ENCODE peak calls at places on chromosomes 12 and 14, in six cellular contexts. I, Y, F, R, A and N are unnamed samples.

GRCh38 chr12:58777815-58778214 is 142.5 kb downstream of the LRIG3 start:
- DNase-seq in A (no peak), F (no peak), R (no peak), I (no peak), Y (no peak), N (no peak)

GRCh38 chr14:53295985-53296582 is 143.0 kb upstream of the DDHD1 start:
- DNase-seq in R (no peak), F (no peak), A (no peak), Y (no peak), I (peak), N (peak)

GRCh38 chr12:32502693-32503510 is 103.5 kb downstream of the FGD4 start:
- DNase-seq in R (no peak), A (no peak), Y (no peak), F (no peak), I (peak), N (no peak)

GRCh38 chr14:96592591-96593388 is 90.6 kb downstream of the PAPOLA start:
- DNase-seq in A (peak), R (no peak), Y (no peak), I (peak), F (peak), N (peak)

GRCh38 chr14:102200690-102201368 is 61.1 kb downstream of the WDR20 start:
- DNase-seq in Y (no peak), A (no peak), F (no peak), I (no peak), R (no peak), N (no peak)

GRCh38 chr12:110475426-110475825 is 6.8 kb downstream of the FAM216A start:
- DNase-seq in Y (no peak), A (no peak), R (no peak), I (no peak), F (no peak), N (no peak)

GRCh38 chr12:9365296-9365695 is 157.1 kb upstream of the PZP start:
- DNase-seq in R (no peak), I (no peak), Y (no peak), A (no peak), F (no peak), N (no peak)

GRCh38 chr14:102525213-102526143 is 15.9 kb upstream of the ANKRD9 start:
- DNase-seq in R (no peak), I (no peak), F (peak), A (no peak), Y (no peak), N (no peak)

GRCh38 chr12:15801770-15802393 is 12.7 kb upstream of the EPS8 start:
- DNase-seq in F (no peak), R (no peak), I (no peak), Y (no peak), A (no peak), N (no peak)

GRCh38 chr12:21451529-21451928 is 14.1 kb downstream of the PYROXD1 start:
- DNase-seq in R (no peak), Y (no peak), A (no peak), I (peak), F (no peak), N (no peak)

GRCh38 chr12:109952873-109953272 is 43.3 kb downstream of the GIT2 start:
- DNase-seq in A (peak), I (no peak), F (no peak), R (no peak), Y (no peak), N (no peak)

DNA sequence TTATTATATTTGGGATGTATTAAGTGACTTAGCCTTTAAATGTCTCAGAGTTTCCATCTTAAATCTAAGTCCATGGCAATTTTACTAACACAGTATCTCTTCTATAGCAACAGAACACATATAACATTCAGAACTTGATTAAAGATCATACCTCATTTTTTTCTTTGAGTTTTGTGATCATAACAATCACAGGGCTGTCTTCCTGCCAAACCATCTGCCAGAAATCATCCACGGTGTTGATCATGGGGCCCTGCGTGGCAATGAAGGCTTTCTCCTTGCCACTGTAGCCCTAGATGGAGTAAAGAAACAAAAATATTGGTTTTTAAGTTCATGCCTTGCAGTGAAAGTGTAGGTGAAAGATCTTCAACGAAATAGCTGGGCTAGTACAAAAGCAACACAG is 46.7 kb upstream of the PTPRB start:
- DNase-seq in R (no peak), I (no peak), A (no peak), F (no peak), Y (no peak), N (no peak)
- TF ChIP-seq POLR2A in R (no peak), I (no peak), A (no peak), F (no peak), Y (no peak), N (no peak)

GRCh38 chr12:3152013-3152412 is 74.8 kb downstream of the TSPAN9 start:
- DNase-seq in A (no peak), R (no peak), F (no peak), I (peak), Y (no peak), N (no peak)
- TF ChIP-seq POLR2A in A (no peak), R (no peak), F (no peak), I (no peak), Y (no peak), N (no peak)

DNA sequence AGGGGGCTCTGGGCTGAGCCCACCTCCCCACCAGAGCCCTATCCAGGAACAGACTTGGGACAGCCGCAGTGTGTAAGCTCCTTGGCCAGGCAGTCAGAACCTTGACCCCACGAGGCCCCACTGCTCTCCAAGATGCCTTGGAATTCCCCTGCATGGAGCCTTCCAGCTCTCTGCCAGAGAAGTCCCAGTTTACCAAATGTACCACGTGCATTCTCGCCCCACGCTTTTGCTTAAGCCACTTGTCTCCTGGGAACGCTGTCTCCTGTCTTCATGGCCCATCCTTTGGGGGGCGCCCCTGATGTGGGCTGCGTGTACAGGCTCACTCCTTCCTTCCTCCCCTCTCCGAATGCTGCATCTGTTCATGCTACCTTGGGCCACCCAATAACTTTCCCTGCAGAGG is 7.9 kb downstream of the FAIM2 start:
- DNase-seq in F (no peak), R (peak), I (no peak), Y (no peak), A (no peak), N (no peak)
- TF ChIP-seq POLR2A in F (no peak), R (no peak), I (no peak), Y (no peak), A (no peak), N (no peak)

GRCh38 chr14:81533212-81533535 is 479 bp downstream of the SEL1L start:
- DNase-seq in A (no peak), F (no peak), Y (no peak), I (no peak), R (no peak), N (peak)

GRCh38 chr14:81536125-81536771 is 2.6 kb upstream of the SEL1L start:
- DNase-seq in I (no peak), A (no peak), Y (no peak), F (no peak), R (no peak), N (no peak)

GRCh38 chr14:81533536-81534343 is at the start of gene SEL1L:
- DNase-seq in Y (peak), A (peak), I (peak), F (peak), R (peak), N (peak)

GRCh38 chr14:81535399-81536124 is 1.9 kb upstream of the SEL1L start:
- DNase-seq in I (no peak), A (no peak), R (no peak), F (no peak), Y (no peak), N (no peak)

GRCh38 chr14:81534510-81535074 is 939 bp upstream of the SEL1L start:
- DNase-seq in A (no peak), I (no peak), F (no peak), R (no peak), Y (no peak), N (no peak)
- TF ChIP-seq POLR2A in A (no peak), I (no peak), F (no peak), R (no peak), Y (no peak), N (no peak)

DNA sequence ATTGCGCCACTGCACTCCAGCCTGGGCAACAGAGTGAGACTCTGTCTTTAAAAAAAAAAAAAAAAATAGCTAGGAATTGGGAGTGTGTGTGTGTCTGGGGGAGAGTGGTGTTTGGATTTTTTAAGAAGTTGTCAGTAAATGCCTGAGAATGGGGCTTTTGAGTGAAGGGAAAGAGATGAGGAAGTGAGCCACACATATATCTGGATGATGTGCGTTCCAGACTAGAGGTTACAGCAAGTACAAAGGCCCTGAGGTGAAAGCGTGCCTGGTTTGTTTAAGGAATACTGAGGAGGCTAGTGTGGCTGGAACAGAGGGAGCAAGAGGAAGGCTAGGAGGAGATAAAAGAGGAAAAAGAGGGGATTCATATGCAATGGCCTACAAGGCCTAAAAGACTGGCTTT is 70.0 kb downstream of the PAPLN start:
- DNase-seq in I (no peak), Y (no peak), A (no peak), R (no peak), F (no peak), N (no peak)
- TF ChIP-seq POLR2A in I (no peak), Y (no peak), A (no peak), R (no peak), F (no peak), N (no peak)

GRCh38 chr12:100573499-100574261 is at the start of gene GAS2L3:
- DNase-seq in A (peak), F (peak), I (peak), R (peak), Y (peak), N (peak)
- TF ChIP-seq POLR2A in A (no peak), F (peak), I (peak), R (peak), Y (no peak), N (peak)

DNA sequence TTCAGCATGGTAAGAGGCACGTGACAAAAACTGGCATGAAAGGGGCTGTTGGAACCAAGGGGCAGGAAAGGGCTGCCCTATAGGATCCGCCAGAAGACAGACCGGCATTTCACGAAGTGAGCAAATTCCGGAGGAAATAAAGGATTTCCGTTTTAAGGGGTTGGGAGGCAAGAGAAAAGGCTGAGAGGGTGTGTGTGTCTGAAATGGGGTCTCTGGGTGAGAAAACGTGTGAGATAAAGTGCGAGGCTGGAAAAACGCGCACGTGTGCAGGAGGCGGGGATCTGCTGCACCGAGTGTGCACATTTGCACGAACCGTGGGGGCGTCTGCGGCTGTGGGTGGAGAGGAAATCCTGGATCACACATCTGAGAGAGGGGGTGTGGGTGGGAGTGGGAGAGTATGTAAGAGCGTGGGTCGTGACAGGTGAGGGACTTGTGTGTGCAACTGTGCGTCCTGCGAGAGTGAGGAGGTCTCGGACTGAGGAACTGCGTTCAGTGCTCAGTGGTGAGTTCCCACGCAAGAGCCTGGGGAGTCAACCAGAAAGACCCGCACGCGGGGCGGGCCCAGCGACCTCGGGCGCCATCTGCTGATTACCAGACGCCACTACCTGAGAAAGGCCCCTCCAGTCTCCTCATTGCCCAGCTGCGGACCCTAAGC is 37.0 kb upstream of the P2RX7 start:
- DNase-seq in I (peak), F (peak), Y (peak), R (peak), A (peak), N (peak)
- TF ChIP-seq POLR2A in I (no peak), F (no peak), Y (no peak), R (no peak), A (no peak), N (no peak)

DNA sequence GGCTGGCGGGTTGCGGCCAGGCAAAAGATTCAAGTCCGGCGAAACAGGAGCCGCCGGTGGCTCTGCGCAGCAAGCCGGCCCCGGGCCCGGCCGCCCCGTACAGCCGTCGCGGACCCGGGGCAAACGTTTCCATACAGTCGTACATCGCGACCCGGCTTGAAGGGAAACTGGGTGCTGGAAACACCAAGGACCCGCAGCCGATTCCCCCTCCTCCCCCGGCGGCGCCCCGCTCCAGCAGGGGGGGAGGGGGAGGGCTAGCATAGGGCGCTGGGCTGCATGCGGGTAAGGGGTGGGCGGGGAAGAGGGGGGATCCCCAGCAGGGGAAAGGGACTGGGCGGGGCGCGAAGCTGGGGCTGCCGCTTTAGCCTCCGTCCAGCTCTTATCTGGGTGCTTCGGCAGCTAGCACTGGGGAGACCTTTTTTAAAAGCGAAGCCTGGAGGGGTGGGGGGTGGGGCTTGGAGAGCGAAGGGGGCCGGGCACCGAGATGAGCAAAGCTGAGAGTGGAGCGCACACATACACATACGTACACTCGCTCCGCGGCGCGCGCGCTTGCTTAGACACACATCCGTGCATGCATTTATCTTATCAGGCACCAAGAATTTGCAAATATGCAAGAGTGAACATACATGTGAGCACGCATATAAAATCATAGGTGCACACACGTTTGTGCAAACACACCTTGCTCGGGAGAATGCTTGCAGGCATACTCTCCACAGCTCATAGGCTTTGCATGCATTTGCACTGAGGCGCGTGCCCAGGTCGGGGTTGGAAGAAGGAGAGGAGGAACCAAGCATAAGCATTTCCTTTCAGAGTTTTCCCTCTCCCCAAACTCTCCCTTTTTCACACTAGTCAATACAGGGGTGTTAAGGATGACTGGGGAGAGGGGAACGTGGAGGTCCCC is 11.8 kb downstream of the RARG start:
- DNase-seq in F (peak), Y (no peak), R (peak), I (peak), A (peak), N (peak)
- TF ChIP-seq POLR2A in F (no peak), Y (no peak), R (no peak), I (peak), A (no peak), N (no peak)

DNA sequence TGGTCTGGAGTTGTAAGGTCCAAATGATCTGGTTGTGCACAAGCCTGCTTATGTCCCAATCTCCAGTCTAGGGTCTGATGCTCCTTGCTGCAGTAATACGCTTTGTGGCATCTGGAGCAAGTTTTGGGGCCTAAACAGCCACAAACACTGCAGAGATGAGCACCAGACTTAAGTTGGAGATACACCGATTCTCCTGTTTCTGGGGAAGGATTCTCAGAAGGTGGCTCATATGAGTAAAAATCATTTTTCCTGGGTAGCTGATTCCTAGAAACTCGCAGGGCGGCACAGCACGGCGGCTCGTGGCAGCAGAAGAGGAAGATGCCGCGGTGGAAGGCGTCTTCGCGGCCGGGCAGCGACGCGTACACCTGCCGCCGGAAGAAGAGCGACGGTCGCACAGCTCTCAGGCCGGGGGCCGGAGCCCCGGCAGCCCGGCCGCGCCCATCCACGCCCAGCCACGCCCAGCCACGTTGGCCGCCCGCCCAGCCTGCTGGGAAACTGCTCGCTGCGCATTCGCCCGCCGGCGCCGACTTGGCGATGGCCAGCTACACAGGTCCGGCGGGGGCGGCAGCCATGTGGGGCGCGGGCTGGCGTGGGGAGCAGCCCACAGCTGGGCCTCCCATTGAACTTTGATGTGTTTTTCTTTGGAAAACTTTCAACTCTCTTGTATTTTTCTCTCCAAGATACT is 129.0 kb downstream of the ASCL4 start:
- DNase-seq in F (peak), I (no peak), Y (peak), R (peak), A (peak), N (peak)
- TF ChIP-seq POLR2A in F (no peak), I (no peak), Y (no peak), R (no peak), A (no peak), N (no peak)

GRCh38 chr12:4287325-4288290 is 14.0 kb downstream of the CCND2 start:
- DNase-seq in Y (no peak), R (no peak), F (no peak), A (no peak), I (no peak), N (no peak)

GRCh38 chr12:4288296-4289019 is 14.9 kb downstream of the CCND2 start:
- DNase-seq in R (no peak), F (no peak), I (no peak), Y (no peak), A (no peak), N (no peak)

GRCh38 chr12:4292266-4293063 is 18.9 kb downstream of the CCND2 start:
- DNase-seq in Y (no peak), I (no peak), F (no peak), R (no peak), A (no peak), N (no peak)

GRCh38 chr12:4289334-4289878 is 15.8 kb downstream of the CCND2 start:
- DNase-seq in F (no peak), Y (no peak), R (no peak), A (no peak), I (no peak), N (no peak)

GRCh38 chr12:4290011-4290790 is 16.6 kb downstream of the CCND2 start:
- DNase-seq in R (no peak), A (no peak), I (no peak), Y (no peak), F (no peak), N (no peak)
- TF ChIP-seq POLR2A in R (no peak), A (no peak), I (no peak), Y (no peak), F (no peak), N (no peak)